ENCODE peak calls at places on chromosomes 11 and 22, in five cellular contexts. T is GM23338; X is CD8-positive, alpha-beta T cell; U is suprapubic skin; Y is breast epithelium. A is an unnamed sample.

GRCh38 chr22:45537734-45538181 is 35.1 kb downstream of the FBLN1 start:
- DNase-seq in T (no peak), X (no peak), U (peak; percentile 87), Y (peak; percentile 93), A (peak; percentile 46)

GRCh38 chr11:66121453-66121852 is 51.4 kb downstream of the PACS1 start:
- DNase-seq in T (no peak), X (no peak), U (no peak), Y (no peak), A (no peak)

GRCh38 chr11:64297722-64298358 is 2.3 kb upstream of the CATSPERZ start:
- DNase-seq in T (peak; percentile 39), X (no peak), U (no peak), Y (no peak), A (no peak)

GRCh38 chr11:111298466-111299110 is at the start of gene POU2AF3:
- DNase-seq in T (peak; percentile 47), X (no peak), U (peak; percentile 64), Y (no peak), A (peak; percentile 42)

GRCh38 chr11:121418625-121419114 is 33.4 kb upstream of the SORL1 start:
- DNase-seq in T (no peak), X (peak; percentile 35), U (no peak), Y (no peak), A (no peak)

GRCh38 chr11:64060861-64061444 is 25.2 kb downstream of the FLRT1 start:
- DNase-seq in T (peak; percentile 92), X (peak; percentile 13), U (no peak), Y (no peak), A (peak; percentile 20)

GRCh38 chr22:48500481-48501230 is 1327.0 kb downstream of the BRD1 start:
- DNase-seq in T (no peak), X (no peak), U (no peak), Y (no peak), A (no peak)

GRCh38 chr11:17591293-17591692 is 44.2 kb downstream of the OTOG start:
- DNase-seq in T (no peak), X (no peak), U (peak; percentile 17), Y (no peak), A (no peak)

GRCh38 chr22:20241579-20242392 is 26.3 kb downstream of the RTN4R start:
- DNase-seq in T (no peak), X (no peak), U (no peak), Y (no peak), A (peak; percentile 72)

GRCh38 chr22:41818596-41818995 is 14.3 kb upstream of the SREBF2 start:
- DNase-seq in T (no peak), X (no peak), U (no peak), Y (no peak), A (no peak)
- H3K27ac ChIP-seq in T (no peak overlapping the region), X (no peak overlapping the region), U (no peak overlapping the region), Y (no peak overlapping the region), A (no peak overlapping the region)

GRCh38 chr22:31093956-31094622 is 13.0 kb downstream of the SMTN start:
- DNase-seq in T (no peak), X (no peak), U (no peak), Y (no peak), A (no peak)

GRCh38 chr22:31091106-31091975 is 10.2 kb downstream of the SMTN start:
- DNase-seq in T (peak; percentile 30), X (no peak), U (no peak), Y (no peak), A (no peak)

GRCh38 chr22:31093090-31093850 is 12.2 kb downstream of the SMTN start:
- DNase-seq in T (no peak), X (no peak), U (no peak), Y (no peak), A (no peak)

GRCh38 chr22:31090217-31091085 is 9.3 kb downstream of the SMTN start:
- DNase-seq in T (no peak), X (no peak), U (no peak), Y (no peak), A (no peak)

DNA sequence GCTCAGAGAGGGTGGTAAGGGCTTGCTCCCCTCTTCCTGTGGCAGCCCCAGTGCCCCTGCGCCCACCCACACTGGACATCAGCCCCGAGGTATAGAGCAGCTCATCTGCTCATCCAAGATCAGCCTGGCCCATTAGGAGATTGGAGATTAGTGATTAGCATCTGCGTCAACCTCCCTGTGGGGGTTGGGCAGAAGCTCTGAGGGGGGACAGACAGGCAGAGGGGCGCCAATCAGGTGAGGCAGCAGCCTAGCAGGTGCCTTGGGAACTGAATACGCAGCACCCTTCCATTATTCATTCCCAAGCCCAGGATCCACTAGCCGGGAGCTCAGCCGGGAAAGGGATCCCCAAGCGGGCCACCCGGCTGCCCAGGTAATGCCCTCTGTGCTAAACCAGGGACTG is 11.0 kb downstream of the SMTN start:
- DNase-seq in T (no peak), X (no peak), U (no peak), Y (no peak), A (no peak)
- H3K27ac ChIP-seq in T (no peak overlapping the region), X (no peak overlapping the region), U (no peak overlapping the region), Y (peak overlapping the region; percentile 97), A (no peak overlapping the region)

GRCh38 chr22:18068991-18069390 is 8.8 kb upstream of the PEX26 start:
- DNase-seq in T (no peak), X (no peak), U (no peak), Y (no peak), A (no peak)
- H3K27ac ChIP-seq in T (no peak overlapping the region), X (no peak overlapping the region), U (no peak overlapping the region), Y (peak overlapping the region; percentile 94), A (no peak overlapping the region)

DNA sequence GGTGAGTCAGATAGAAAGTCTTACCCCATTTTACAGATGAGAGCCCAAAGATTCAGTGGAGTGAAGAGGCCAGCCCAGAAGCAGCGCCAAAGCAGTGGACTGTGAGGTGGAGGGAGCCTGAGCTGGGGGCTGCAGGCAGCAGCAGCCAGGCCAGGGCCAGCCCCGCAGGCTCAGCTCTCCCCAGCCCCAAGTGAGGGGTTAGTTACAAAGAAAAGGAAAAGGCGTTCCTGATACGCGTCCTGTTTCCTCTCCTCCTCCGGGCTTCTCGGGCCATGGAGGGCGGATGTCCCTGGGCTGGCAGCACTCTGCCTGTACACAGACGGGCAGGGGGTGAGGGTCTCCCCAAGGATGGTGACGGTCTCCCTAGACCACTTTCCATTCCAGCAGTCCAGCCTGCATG is 44.9 kb downstream of the ARRB1 start:
- DNase-seq in T (no peak), X (no peak), U (no peak), Y (no peak), A (no peak)
- H3K27ac ChIP-seq in T (no peak overlapping the region), X (no peak overlapping the region), U (no peak overlapping the region), Y (peak overlapping the region; percentile 66), A (peak overlapping the region; percentile 51)

GRCh38 chr11:9527481-9528140 is 45.9 kb upstream of the WEE1 start:
- DNase-seq in T (no peak), X (no peak), U (no peak), Y (no peak), A (no peak)
- H3K27ac ChIP-seq in T (peak overlapping the region; percentile 32), X (no peak overlapping the region), U (peak overlapping the region; percentile 52), Y (peak overlapping the region; percentile 74), A (no peak overlapping the region)

GRCh38 chr22:46672731-46673130 is 52.5 kb downstream of the GRAMD4 start:
- DNase-seq in T (no peak), X (no peak), U (no peak), Y (no peak), A (no peak)

GRCh38 chr22:46673205-46673604 is 53.0 kb downstream of the GRAMD4 start:
- DNase-seq in T (no peak), X (no peak), U (no peak), Y (no peak), A (no peak)

GRCh38 chr22:46674906-46675305 is 54.7 kb downstream of the GRAMD4 start:
- DNase-seq in T (no peak), X (no peak), U (no peak), Y (no peak), A (no peak)

GRCh38 chr22:46674367-46674781 is 54.2 kb downstream of the GRAMD4 start:
- DNase-seq in T (no peak), X (peak; percentile 54), U (peak; percentile 85), Y (peak; percentile 45), A (no peak)

GRCh38 chr22:46673677-46674236 is 53.6 kb downstream of the GRAMD4 start:
- DNase-seq in T (no peak), X (no peak), U (no peak), Y (no peak), A (no peak)
- H3K27ac ChIP-seq in T (no peak overlapping the region), X (peak overlapping the region; percentile 44), U (no peak overlapping the region), Y (peak overlapping the region; percentile 52), A (no peak overlapping the region)

GRCh38 chr11:92457250-92457649 is 232.6 kb downstream of the FAT3 start:
- DNase-seq in T (no peak), X (no peak), U (no peak), Y (no peak), A (no peak)

GRCh38 chr11:92449780-92450179 is 225.2 kb downstream of the FAT3 start:
- DNase-seq in T (no peak), X (no peak), U (no peak), Y (no peak), A (no peak)

GRCh38 chr11:92453055-92453454 is 228.4 kb downstream of the FAT3 start:
- DNase-seq in T (no peak), X (no peak), U (no peak), Y (no peak), A (no peak)

GRCh38 chr11:92451081-92451480 is 226.5 kb downstream of the FAT3 start:
- DNase-seq in T (no peak), X (no peak), U (no peak), Y (no peak), A (no peak)

DNA sequence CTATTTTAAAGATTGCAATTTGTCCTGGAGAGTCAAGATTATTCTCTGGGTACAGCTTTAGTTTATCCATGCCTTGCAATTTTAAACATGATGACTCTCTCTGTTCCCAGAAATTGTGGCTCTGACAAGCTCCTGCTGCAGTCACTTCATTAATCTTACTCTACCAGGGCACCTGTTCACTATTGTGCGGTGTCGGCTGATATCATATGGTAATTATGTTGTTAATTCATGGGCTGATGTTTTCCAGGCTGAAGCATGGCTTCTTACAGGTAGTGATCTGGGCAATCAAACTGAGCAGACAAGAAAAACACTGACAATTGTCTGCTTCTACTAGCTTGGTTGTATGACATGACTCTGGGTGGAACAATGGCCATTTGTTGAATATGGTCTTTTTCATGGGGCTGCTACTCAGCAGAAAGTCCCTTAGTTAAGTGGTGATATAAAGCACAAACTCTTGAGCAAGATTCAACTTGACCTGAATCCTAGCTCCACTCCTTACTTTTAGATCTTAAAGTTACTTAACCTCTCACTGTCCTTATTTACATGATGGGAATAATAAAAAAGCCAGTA is 230.7 kb downstream of the FAT3 start:
- DNase-seq in T (no peak), X (no peak), U (no peak), Y (no peak), A (no peak)
- H3K27ac ChIP-seq in T (no peak overlapping the region), X (no peak overlapping the region), U (no peak overlapping the region), Y (no peak overlapping the region), A (no peak overlapping the region)